ENCODE peak calls at places on chromosomes 7 and 10, in ten cellular contexts. F, H, B, K, A, E, W, S, P and J are unnamed samples.

GRCh38 chr7:123604739-123605138 is 3.1 kb downstream of the ASB15 start:
- DNase-seq in F (no peak), H (no peak), B (no peak), K (no peak), A (no peak), E (no peak), W (no peak), S (no peak), P (peak; percentile 5), J (no peak)

GRCh38 chr7:142303650-142304049 is 45.8 kb upstream of the PRSS58 start:
- DNase-seq in F (no peak), H (peak; percentile 41), B (no peak), K (no peak), A (peak; percentile 55), E (no peak), W (no peak), S (no peak), P (peak; percentile 37), J (peak; percentile 58)

GRCh38 chr10:306654-307185 is 171.5 kb downstream of the ZMYND11 start:
- DNase-seq in F (no peak), H (no peak), B (no peak), K (no peak), A (no peak), E (peak; percentile 79), W (no peak), S (no peak), P (no peak), J (no peak)

GRCh38 chr10:100579691-100580090 is 43.9 kb downstream of the HIF1AN start:
- DNase-seq in F (no peak), H (no peak), B (no peak), K (no peak), A (no peak), E (no peak), W (no peak), S (no peak), P (no peak), J (no peak)

GRCh38 chr7:155808551-155809331 is 3.5 kb downstream of the SHH start:
- DNase-seq in F (no peak), H (no peak), B (no peak), K (no peak), A (no peak), E (peak; percentile 32), W (no peak), S (no peak), P (peak; percentile 14), J (peak; percentile 50)

GRCh38 chr7:50660830-50661175 is 95.6 kb upstream of the DDC start:
- DNase-seq in F (no peak), H (no peak), B (no peak), K (no peak), A (no peak), E (no peak), W (no peak), S (no peak), P (no peak), J (no peak)

GRCh38 chr7:42883950-42884349 is 27.9 kb downstream of the C7orf25 start:
- DNase-seq in F (peak; percentile 93), H (no peak), B (no peak), K (no peak), A (peak; percentile 95), E (no peak), W (peak; percentile 65), S (no peak), P (peak; percentile 90), J (peak; percentile 88)

GRCh38 chr7:116864084-116864483 is 1.7 kb downstream of the CAPZA2 start:
- DNase-seq in F (no peak), H (no peak), B (no peak), K (no peak), A (no peak), E (no peak), W (no peak), S (no peak), P (no peak), J (no peak)

GRCh38 chr7:117067322-117067721 is 114.0 kb downstream of the ST7 start:
- DNase-seq in F (no peak), H (no peak), B (no peak), K (no peak), A (no peak), E (no peak), W (no peak), S (no peak), P (no peak), J (no peak)

GRCh38 chr7:127726481-127726880 is 74.5 kb downstream of the SND1 start:
- DNase-seq in F (no peak), H (no peak), B (no peak), K (no peak), A (no peak), E (no peak), W (no peak), S (no peak), P (no peak), J (no peak)

GRCh38 chr10:70191906-70192305 is 21.6 kb upstream of the SAR1A start:
- DNase-seq in F (peak; percentile 88), H (no peak), B (no peak), K (no peak), A (peak; percentile 86), E (no peak), W (peak; percentile 95), S (no peak), P (peak; percentile 67), J (no peak)